ENCODE peak calls at places on chromosome 6, in eight cellular contexts. G is neural progenitor cell, Q is HCT116, Z is OCI-LY7, I is GM23248, A is PC-3, J is GM23338, W is MM.1S. N is an unnamed sample.

GRCh38 chr6:159169193-159169555 is at the start of gene FNDC1:
- DNase-seq in G (peak; percentile 84), Q (no peak), Z (peak; percentile 59), I (peak; percentile 67), A (no peak), J (peak; percentile 75), W (no peak), N (peak; percentile 90)

GRCh38 chr6:170523256-170524187 is 29.6 kb downstream of the PSMB1 start:
- DNase-seq in G (no peak), Q (no peak), Z (no peak), I (no peak), A (no peak), J (no peak), W (no peak), N (no peak)

GRCh38 chr6:19410477-19410876 is 426.7 kb upstream of the ID4 start:
- DNase-seq in G (no peak), Q (no peak), Z (no peak), I (peak; percentile 64), A (peak; percentile 83), J (no peak), W (no peak), N (no peak)

GRCh38 chr6:16134430-16134829 is 5.5 kb downstream of the MYLIP start:
- DNase-seq in G (no peak), Q (no peak), Z (no peak), I (no peak), A (no peak), J (no peak), W (no peak), N (no peak)

GRCh38 chr6:26273673-26274595 is 91.1 kb upstream of the BTN3A2 start:
- DNase-seq in G (no peak), Q (no peak), Z (peak; percentile 86), I (peak; percentile 56), A (no peak), J (no peak), W (peak; percentile 78), N (no peak)

GRCh38 chr6:147751232-147751631 is 242.7 kb downstream of the SAMD5 start:
- DNase-seq in G (no peak), Q (no peak), Z (no peak), I (no peak), A (no peak), J (no peak), W (no peak), N (no peak)

GRCh38 chr6:121756643-121757042 is 321.2 kb downstream of the GJA1 start:
- DNase-seq in G (no peak), Q (no peak), Z (no peak), I (no peak), A (no peak), J (no peak), W (no peak), N (no peak)

GRCh38 chr6:27163858-27164257 is 83.6 kb upstream of the PRSS16 start:
- DNase-seq in G (no peak), Q (no peak), Z (no peak), I (no peak), A (no peak), J (no peak), W (no peak), N (no peak)

GRCh38 chr6:169078399-169079145 is 175.1 kb downstream of the THBS2 start:
- DNase-seq in G (no peak), Q (no peak), Z (no peak), I (no peak), A (no peak), J (no peak), W (no peak), N (no peak)

GRCh38 chr6:133854633-133855598 is 34.0 kb upstream of the TCF21 start:
- DNase-seq in G (peak; percentile 66), Q (no peak), Z (no peak), I (peak; percentile 27), A (no peak), J (peak; percentile 54), W (peak; percentile 47), N (peak; percentile 24)

GRCh38 chr6:113495521-113495920 is 361.6 kb upstream of the MARCKS start:
- DNase-seq in G (no peak), Q (no peak), Z (no peak), I (peak; percentile 87), A (peak; percentile 48), J (no peak), W (no peak), N (no peak)

GRCh38 chr6:73520688-73521350 is at the start of gene EEF1A1:
- DNase-seq in G (peak; percentile 100), Q (peak; percentile 99), Z (peak; percentile 99), I (peak; percentile 100), A (peak; percentile 98), J (peak; percentile 100), W (peak; percentile 99), N (peak; percentile 96)

GRCh38 chr6:73525546-73526330 is 4.9 kb upstream of the EEF1A1 start:
- DNase-seq in G (no peak), Q (no peak), Z (no peak), I (peak; percentile 62), A (no peak), J (no peak), W (no peak), N (no peak)

GRCh38 chr6:73519943-73520687 is 717 bp downstream of the EEF1A1 start:
- DNase-seq in G (peak; percentile 73), Q (no peak), Z (peak; percentile 78), I (peak; percentile 95), A (peak; percentile 43), J (peak; percentile 57), W (peak; percentile 55), N (peak; percentile 58)

GRCh38 chr6:73523434-73524123 is 2.7 kb upstream of the EEF1A1 start:
- DNase-seq in G (no peak), Q (peak; percentile 76), Z (peak; percentile 87), I (peak; percentile 67), A (peak; percentile 73), J (peak; percentile 76), W (peak; percentile 79), N (no peak)

DNA sequence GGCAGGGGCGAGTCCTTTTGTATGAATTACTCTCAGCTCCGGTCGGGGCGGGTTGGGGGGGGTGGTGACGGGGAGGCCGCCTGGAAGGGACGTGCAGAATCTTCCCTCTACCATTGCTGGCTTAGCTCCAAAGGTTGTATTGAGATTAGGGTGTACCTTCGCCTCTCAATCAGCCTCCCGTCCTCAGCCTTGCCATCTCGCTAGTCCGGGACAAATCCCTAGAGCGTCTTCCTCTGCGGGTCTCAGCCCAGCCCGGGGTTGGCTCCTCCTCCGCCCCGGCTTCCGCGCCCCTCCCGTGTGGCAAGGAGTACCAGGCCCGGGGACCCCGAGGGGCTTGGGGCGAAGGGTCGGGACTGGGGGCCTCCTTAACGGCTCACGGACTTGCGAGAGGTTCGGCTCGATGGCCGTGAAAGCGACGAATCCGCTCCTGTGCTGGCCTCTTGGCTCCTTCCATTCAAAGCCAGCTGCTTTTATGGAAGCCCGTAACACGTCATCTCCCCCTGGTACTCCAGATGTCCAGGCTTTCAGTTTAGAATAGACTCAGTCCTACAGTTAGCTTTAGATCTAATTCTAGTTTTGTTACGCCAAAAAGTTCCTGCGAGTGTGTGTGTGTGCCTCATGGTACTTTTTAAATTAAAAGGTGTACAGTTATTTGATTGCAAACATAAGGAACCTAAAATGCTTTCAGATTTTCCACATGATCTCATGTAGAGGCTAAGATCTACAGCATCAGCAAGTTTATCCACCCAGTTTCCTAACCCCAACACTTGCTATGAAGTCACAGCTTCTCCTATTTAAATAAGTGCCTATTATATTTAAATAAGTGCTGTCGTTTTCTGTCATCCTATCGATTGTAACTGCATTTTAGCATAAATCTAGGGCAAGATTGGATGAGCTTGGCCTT is 771 bp upstream of the EEF1A1 start:
- DNase-seq in G (no peak), Q (no peak), Z (peak; percentile 58), I (peak; percentile 95), A (peak; percentile 53), J (peak; percentile 86), W (peak; percentile 69), N (peak; percentile 83)
- TF ChIP-seq EZH2phosphoT487 in G (no peak), Q (no peak), Z (no peak), I (no peak), A (no peak), J (no peak), W (no peak), N (no peak)

GRCh38 chr6:5813625-5814027 is 193.1 kb downstream of the NRN1 start:
- DNase-seq in G (no peak), Q (no peak), Z (no peak), I (no peak), A (no peak), J (no peak), W (peak; percentile 26), N (no peak)
- TF ChIP-seq EZH2phosphoT487 in G (no peak), Q (no peak), Z (no peak), I (no peak), A (no peak), J (no peak), W (no peak), N (no peak)

DNA sequence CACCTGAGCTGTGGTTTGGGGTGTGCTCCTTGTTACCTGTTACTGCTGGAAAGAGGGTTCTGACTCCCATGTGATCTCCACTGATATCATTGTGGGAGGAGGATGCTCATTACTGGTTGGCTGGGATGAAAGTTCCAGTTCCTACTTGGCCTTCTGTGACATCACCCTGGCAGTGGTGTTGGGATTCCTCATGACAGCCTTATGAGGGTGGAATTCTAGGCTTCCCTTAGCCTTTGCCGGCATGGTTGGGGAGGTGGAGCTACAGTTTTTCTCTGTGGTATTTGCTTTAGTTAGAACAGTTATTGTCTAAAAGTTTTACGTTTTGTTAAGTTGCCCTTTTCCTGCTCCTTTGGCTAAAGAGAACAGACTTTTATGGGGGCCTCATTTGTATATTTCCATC is 112.1 kb downstream of the AFG1L start:
- DNase-seq in G (no peak), Q (no peak), Z (no peak), I (no peak), A (no peak), J (no peak), W (no peak), N (no peak)
- TF ChIP-seq EZH2phosphoT487 in G (no peak), Q (no peak), Z (no peak), I (no peak), A (no peak), J (no peak), W (no peak), N (no peak)

DNA sequence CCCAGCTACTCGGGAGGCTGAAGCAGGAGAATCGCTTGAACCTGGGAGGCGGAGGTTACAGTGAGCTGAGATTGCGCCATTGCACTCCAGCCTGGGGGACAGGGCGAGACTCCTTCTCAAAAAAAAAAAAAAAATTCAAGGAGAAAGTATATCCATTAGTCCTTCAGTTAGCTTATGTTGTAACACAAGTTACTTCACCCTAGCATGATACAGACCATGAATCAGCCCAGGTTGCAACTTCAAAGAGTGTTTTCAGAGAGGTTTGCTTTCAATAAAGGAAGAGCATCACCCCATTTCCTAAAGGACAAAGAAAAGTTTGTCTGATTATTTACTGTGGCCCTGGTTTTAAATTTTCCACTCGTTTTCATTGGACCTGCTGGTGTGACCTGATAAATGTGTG is 73.0 kb downstream of the SERAC1 start:
- DNase-seq in G (no peak), Q (no peak), Z (no peak), I (peak; percentile 21), A (no peak), J (no peak), W (no peak), N (no peak)
- TF ChIP-seq EZH2phosphoT487 in G (no peak), Q (no peak), Z (no peak), I (no peak), A (no peak), J (no peak), W (no peak), N (no peak)

GRCh38 chr6:146357578-146358340 is 185.9 kb upstream of the RAB32 start:
- DNase-seq in G (no peak), Q (no peak), Z (no peak), I (peak; percentile 90), A (peak; percentile 78), J (no peak), W (peak; percentile 66), N (no peak)
- TF ChIP-seq EZH2phosphoT487 in G (no peak), Q (no peak), Z (no peak), I (no peak), A (no peak), J (no peak), W (no peak), N (no peak)